ENCODE peak calls at places on chromosomes 3 and 15, in six cellular contexts. T is SK-N-SH, N is HCT116, C is HepG2, J is K562, L is H1. V is an unnamed sample.

GRCh38 chr3:140863481-140864084 is 78.1 kb upstream of the SLC25A36 start:
- DNase-seq in C (peak), L (peak), N (peak), J (peak), T (peak), V (peak)

GRCh38 chr15:51161491-51162260 is 67.0 kb upstream of the TNFAIP8L3 start:
- DNase-seq in C (no peak), T (no peak), L (no peak), J (no peak), N (no peak), V (no peak)

GRCh38 chr15:38474155-38474757 is 20.3 kb downstream of the FAM98B start:
- DNase-seq in T (peak), J (peak), L (no peak), N (peak), C (peak), V (peak)

GRCh38 chr15:65962187-65962586 is 92.9 kb downstream of the RAB11A start:
- DNase-seq in L (no peak), C (no peak), N (no peak), T (no peak), J (no peak), V (no peak)

GRCh38 chr15:48096813-48097212 is 24.0 kb upstream of the SLC24A5 start:
- DNase-seq in N (no peak), L (no peak), C (no peak), J (no peak), T (no peak), V (no peak)

GRCh38 chr15:43749690-43750345 is 3.6 kb downstream of the PDIA3 start:
- DNase-seq in N (no peak), L (no peak), T (no peak), J (no peak), C (no peak), V (no peak)

GRCh38 chr3:115834068-115834467 is 210.8 kb downstream of the GAP43 start:
- DNase-seq in J (no peak), L (no peak), C (no peak), T (no peak), N (no peak), V (no peak)

GRCh38 chr15:64697911-64698369 is 77.4 kb downstream of the RBPMS2 start:
- DNase-seq in T (no peak), C (no peak), N (no peak), J (no peak), L (no peak), V (no peak)

GRCh38 chr3:52339612-52340011 is 23.5 kb downstream of the DNAH1 start:
- DNase-seq in T (peak), L (no peak), J (peak), C (peak), N (peak), V (peak)

DNA sequence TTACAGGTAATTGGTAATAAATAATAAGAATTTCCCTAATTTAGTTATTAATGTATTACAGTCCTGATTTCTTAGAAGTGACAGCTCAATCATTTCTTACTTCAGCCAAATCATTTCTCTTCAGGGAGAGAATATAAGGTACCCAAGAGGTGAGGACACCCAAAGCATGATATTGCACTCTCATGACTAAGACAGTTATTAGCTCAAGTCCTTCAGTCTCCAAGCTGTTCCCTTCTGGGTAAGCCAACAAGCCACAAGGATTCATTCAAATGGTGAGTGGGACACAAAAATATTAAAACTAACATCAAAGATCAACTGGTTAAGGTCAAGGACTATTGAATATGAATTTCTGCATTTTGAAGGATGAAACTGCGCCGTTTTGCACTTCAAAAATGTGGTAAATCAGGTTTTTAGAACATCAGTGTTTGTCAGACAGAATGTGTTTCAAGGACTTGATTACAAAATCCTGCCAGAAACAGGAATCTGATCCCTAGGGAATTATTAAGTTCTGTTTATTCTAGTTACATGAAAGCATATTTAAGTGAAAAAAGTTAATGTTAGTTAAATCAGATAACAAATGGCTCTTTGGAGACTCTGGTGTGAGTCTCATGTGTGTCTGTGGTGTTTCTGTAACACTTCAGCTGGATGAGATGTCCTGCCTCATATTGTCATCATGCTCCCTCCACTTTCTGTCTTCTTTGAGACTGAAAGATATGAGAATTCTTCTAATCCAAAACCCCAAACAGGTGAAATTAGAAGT is 101.7 kb upstream of the COL8A1 start:
- DNase-seq in C (no peak), J (no peak), T (no peak), L (no peak), N (no peak), V (no peak)
- H3K4me3 ChIP-seq in C (no peak), J (no peak), T (no peak), L (no peak), N (no peak), V (no peak)

GRCh38 chr15:77311020-77311419 is 108.9 kb downstream of the PEAK1 start:
- DNase-seq in T (no peak), N (no peak), C (no peak), L (no peak), J (no peak), V (no peak)

GRCh38 chr15:77311618-77312398 is 108.1 kb downstream of the PEAK1 start:
- DNase-seq in L (no peak), J (no peak), C (peak), N (no peak), T (no peak), V (no peak)

GRCh38 chr15:77312523-77312922 is 107.4 kb downstream of the PEAK1 start:
- DNase-seq in T (no peak), C (no peak), N (no peak), L (no peak), J (no peak), V (no peak)
- TF ChIP-seq SIN3A in T (no peak), C (no peak), N (no peak), L (no peak), J (no peak), V (no peak)

GRCh38 chr15:67824900-67825879 is at the start of gene SKOR1:
- DNase-seq in N (no peak), T (peak), C (no peak), J (peak), L (no peak), V (no peak)

GRCh38 chr15:67827561-67828378 is 2.5 kb downstream of the SKOR1 start:
- DNase-seq in J (no peak), N (no peak), L (no peak), C (no peak), T (no peak), V (no peak)

GRCh38 chr15:67824157-67824899 is 981 bp upstream of the SKOR1 start:
- DNase-seq in T (peak), C (no peak), N (no peak), L (no peak), J (no peak), V (no peak)

GRCh38 chr15:67826717-67827560 is 1.6 kb downstream of the SKOR1 start:
- DNase-seq in N (no peak), T (peak), J (no peak), C (no peak), L (no peak), V (no peak)

DNA sequence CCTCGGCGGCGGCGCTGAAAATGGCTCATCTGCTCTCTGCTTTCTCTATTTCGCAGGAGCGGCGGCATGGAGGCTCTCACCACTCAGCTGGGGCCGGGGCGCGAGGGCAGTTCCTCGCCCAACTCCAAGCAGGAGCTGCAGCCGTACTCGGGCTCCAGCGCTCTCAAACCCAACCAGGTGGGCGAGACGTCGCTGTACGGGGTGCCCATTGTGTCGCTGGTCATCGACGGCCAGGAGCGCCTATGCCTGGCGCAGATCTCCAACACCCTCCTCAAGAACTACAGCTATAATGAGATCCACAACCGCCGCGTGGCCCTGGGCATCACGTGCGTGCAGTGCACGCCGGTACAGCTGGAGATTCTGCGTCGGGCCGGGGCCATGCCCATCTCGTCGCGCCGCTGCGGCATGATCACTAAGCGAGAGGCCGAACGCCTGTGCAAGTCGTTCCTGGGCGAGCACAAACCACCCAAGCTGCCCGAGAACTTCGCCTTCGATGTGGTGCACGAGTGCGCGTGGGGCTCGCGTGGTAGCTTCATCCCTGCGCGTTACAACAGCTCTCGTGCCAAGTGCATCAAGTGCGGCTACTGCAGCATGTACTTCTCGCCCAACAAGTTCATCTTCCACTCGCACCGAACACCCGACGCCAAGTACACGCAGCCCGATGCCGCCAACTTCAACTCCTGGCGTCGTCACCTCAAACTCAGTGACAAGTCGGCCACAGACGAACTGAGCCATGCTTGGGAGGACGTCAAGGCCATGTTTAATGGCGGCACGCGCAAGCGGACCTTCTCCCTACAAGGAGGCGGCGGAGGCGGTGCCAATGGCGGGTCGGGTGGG is 789 bp downstream of the SKOR1 start:
- DNase-seq in L (no peak), J (no peak), C (no peak), N (no peak), T (no peak), V (no peak)
- H3K4me3 ChIP-seq in L (peak), J (no peak), C (no peak), N (no peak), T (no peak), V (peak)

DNA sequence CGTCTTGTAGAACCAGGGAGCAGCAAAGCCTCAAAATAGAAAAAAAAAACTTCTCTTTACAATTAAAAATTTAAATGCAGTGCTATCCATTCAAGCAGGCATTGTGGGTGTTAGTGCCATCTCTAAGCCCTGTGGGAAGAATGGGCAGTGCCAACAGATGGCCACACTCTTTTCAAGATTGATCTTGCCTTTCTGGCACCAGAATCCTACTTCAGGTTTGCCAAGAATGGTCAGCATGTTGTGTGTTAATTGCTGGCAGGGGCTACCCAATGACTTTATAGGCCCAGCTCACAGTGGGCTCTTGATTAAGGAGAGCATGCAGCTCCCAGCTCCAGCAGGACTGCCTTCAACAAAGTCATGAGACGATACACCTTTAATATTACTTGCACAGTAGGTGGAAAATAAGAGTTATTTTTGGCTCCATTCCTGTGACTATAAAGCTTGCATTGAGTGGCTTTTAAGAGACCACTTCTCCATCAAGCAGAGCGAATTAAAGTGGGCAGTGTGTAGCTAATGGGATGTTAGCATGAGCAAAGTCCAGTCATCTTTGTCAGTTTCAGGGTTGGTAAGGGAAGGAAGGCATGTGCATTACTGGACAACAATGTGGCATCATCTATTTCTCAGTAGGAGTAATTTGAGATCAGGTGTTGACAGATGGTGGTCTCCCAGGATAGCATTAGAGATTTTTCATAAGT is 476.8 kb downstream of the C3orf38 start:
- DNase-seq in C (no peak), J (no peak), L (no peak), N (no peak), T (no peak), V (no peak)
- TF ChIP-seq SIN3A in C (no peak), J (no peak), L (no peak), N (no peak), T (no peak), V (no peak)

DNA sequence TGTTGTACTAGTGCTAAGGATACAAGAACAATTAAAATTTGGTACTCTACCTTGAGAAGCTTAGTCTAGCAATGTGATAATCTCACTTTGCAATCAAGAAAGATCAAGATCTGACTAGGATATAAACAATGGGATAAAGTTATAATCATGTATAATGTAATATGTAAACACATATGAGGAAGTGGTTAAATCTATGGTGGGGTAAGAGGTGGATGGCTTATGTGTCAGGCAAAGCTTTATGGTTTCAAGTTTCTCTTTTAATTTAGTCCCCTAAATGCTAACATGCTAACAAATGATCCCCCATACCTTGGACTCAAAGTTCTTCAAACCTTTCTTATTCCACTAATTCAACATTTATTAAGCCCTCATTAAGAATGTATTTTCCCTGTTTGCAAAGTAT is 2.5 kb downstream of the RSL24D1 start:
- DNase-seq in L (no peak), C (no peak), T (no peak), J (no peak), N (no peak), V (no peak)
- H3K4me3 ChIP-seq in L (peak), C (peak), T (no peak), J (peak), N (no peak), V (no peak)

GRCh38 chr3:193829781-193830180 is 236.8 kb downstream of the OPA1 start:
- DNase-seq in T (no peak), L (no peak), N (peak), C (no peak), J (no peak), V (no peak)
- TF ChIP-seq SIN3A in T (no peak), L (no peak), N (no peak), C (no peak), J (no peak), V (no peak)